ENCODE peak calls at places on chromosomes 4 and X, in five cellular contexts. Z, K, F, E and Y are unnamed samples.
A peak's percentile ranks its signal among the peaks of the same experiment; 100 is the strongest.

GRCh38 chr4:66035701-66036100 is 365.4 kb upstream of the EPHA5 start:
- DNase-seq in Z (no peak), K (no peak), F (no peak), E (no peak), Y (no peak)

GRCh38 chr4:2261110-2261852 is 628 bp downstream of the MXD4 start:
- DNase-seq in Z (peak; percentile 50), K (peak; percentile 47), E (peak; percentile 62), F (peak; percentile 85), Y (peak; percentile 50)

GRCh38 chrX:13398073-13398823 is 78.4 kb upstream of the ATXN3L start:
- DNase-seq in K (peak; percentile 98), Z (peak; percentile 85), F (peak; percentile 73), E (peak; percentile 48), Y (peak; percentile 95)

GRCh38 chrX:97639526-97639925 is 755.8 kb downstream of the RPA4 start:
- DNase-seq in K (no peak), E (no peak), F (no peak), Z (no peak), Y (no peak)

GRCh38 chrX:154046262-154046771 is 26.6 kb upstream of the IRAK1 start:
- DNase-seq in F (peak; percentile 75), Z (peak; percentile 65), K (peak; percentile 78), E (no peak), Y (peak; percentile 59)

GRCh38 chrX:34275710-34276109 is 143.6 kb upstream of the FAM47A start:
- DNase-seq in Z (no peak), K (no peak), E (no peak), F (no peak), Y (no peak)

GRCh38 chr4:74054483-74055032 is 16.1 kb upstream of the CXCL3 start:
- DNase-seq in F (no peak), Z (no peak), E (no peak), K (no peak), Y (no peak)

GRCh38 chrX:110600745-110601310 is 194.8 kb downstream of the CHRDL1 start:
- DNase-seq in E (no peak), F (peak; percentile 16), K (peak; percentile 0), Z (no peak), Y (no peak)

GRCh38 chr4:121221608-121222007 is 57.5 kb upstream of the TNIP3 start:
- DNase-seq in K (no peak), E (no peak), F (no peak), Z (no peak), Y (no peak)

GRCh38 chr4:153649572-153649991 is 34.5 kb upstream of the TLR2 start:
- DNase-seq in F (no peak), E (no peak), Z (no peak), K (peak; percentile 65), Y (no peak)

GRCh38 chr4:25723409-25723808 is 67.8 kb downstream of the SLC34A2 start:
- DNase-seq in F (no peak), E (no peak), Z (no peak), K (peak; percentile 1), Y (no peak)

GRCh38 chr4:145937021-145937861 is 1.4 kb downstream of the ZNF827 start:
- DNase-seq in K (peak; percentile 55), Z (peak; percentile 68), E (peak; percentile 75), F (peak; percentile 85), Y (peak; percentile 63)

GRCh38 chr4:75370582-75370981 is 143.6 kb downstream of the RCHY1 start:
- DNase-seq in K (no peak), Z (no peak), F (no peak), E (no peak), Y (no peak)

DNA sequence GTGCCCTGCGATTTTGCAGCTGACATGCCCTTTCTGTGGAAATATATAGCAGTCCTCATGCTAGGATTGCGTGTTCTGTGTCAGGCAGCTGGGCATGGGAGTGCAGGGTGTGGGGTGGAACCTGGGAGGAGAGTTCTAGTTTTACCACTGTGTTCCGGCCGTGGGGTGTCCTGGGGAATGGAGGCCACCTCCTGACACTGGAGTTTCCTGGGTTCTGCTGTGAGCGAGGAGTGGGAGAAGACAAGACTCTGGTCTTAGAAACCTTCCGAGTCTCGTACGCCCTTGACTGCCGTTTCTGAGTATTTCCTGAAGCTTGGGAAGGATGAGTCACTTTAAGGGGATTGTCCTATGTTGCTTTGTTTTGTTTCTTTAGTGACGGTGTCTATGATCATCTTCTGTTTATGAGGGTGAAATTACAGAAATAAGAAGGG is 19.0 kb downstream of the CD99 start:
- DNase-seq in Z (peak; percentile 49), K (peak; percentile 95), E (no peak), F (peak; percentile 52), Y (peak; percentile 50)
- H3K4me3 ChIP-seq in Z (no peak overlapping the region), K (no peak overlapping the region), E (peak overlapping the region; percentile 7), F (peak overlapping the region; percentile 2), Y (peak overlapping the region; percentile 5)

GRCh38 chr4:105808459-105809041 is 86.7 kb upstream of the NPNT start:
- DNase-seq in F (no peak), Z (peak; percentile 42), E (no peak), K (peak; percentile 86), Y (peak; percentile 52)
- H3K4me3 ChIP-seq in F (no peak overlapping the region), Z (no peak overlapping the region), E (peak overlapping the region; percentile 47), K (no peak overlapping the region), Y (peak overlapping the region; percentile 36)

DNA sequence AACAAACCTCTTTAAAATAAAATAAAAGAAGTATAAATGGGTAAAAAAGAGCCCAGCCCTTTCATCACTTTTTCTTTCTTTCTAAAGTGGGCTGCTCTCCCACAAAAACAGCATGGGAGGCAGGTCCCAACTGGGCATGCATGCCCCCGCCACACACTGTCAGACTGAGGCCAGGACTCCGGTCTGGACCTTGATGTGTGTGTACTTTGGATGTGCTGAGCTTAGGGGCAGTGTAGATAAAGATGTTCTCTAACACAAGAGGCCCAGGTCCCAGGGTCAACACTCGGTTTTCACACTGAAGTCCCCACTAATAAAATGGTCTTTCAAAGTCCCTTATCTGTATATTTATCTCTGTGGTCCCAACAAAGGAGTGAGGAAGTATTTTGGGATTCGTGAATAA is 44.4 kb downstream of the ADGRA3 start:
- DNase-seq in F (peak; percentile 53), K (no peak), Z (no peak), E (no peak), Y (no peak)
- H3K4me3 ChIP-seq in F (no peak overlapping the region), K (no peak overlapping the region), Z (no peak overlapping the region), E (no peak overlapping the region), Y (no peak overlapping the region)

GRCh38 chr4:39120418-39120817 is 58.4 kb downstream of the KLHL5 start:
- DNase-seq in K (no peak), F (no peak), Z (no peak), E (no peak), Y (no peak)

GRCh38 chr4:39124885-39125599 is 57.3 kb upstream of the WDR19 start:
- DNase-seq in F (no peak), E (no peak), Z (no peak), K (no peak), Y (no peak)

GRCh38 chr4:39126256-39127095 is 55.9 kb upstream of the WDR19 start:
- DNase-seq in K (no peak), Z (no peak), F (no peak), E (no peak), Y (no peak)

GRCh38 chr4:39125600-39125985 is 56.7 kb upstream of the WDR19 start:
- DNase-seq in E (no peak), K (no peak), Z (no peak), F (no peak), Y (no peak)
- H3K4me3 ChIP-seq in E (no peak overlapping the region), K (no peak overlapping the region), Z (no peak overlapping the region), F (no peak overlapping the region), Y (no peak overlapping the region)

GRCh38 chr4:188198980-188199792 is 59.9 kb downstream of the TRIML1 start:
- DNase-seq in E (no peak), F (no peak), Z (no peak), K (peak; percentile 56), Y (no peak)

GRCh38 chr4:188201851-188202250 is 62.6 kb downstream of the TRIML1 start:
- DNase-seq in Z (no peak), K (peak; percentile 79), F (no peak), E (no peak), Y (no peak)

GRCh38 chr4:188197566-188197965 is 58.3 kb downstream of the TRIML1 start:
- DNase-seq in K (no peak), Z (no peak), F (no peak), E (no peak), Y (no peak)

GRCh38 chr4:188190461-188190860 is 51.2 kb downstream of the TRIML1 start:
- DNase-seq in E (no peak), K (no peak), F (no peak), Z (no peak), Y (no peak)

GRCh38 chr4:188196134-188196735 is 57.0 kb downstream of the TRIML1 start:
- DNase-seq in E (no peak), F (no peak), K (no peak), Z (no peak), Y (no peak)
- H3K4me3 ChIP-seq in E (no peak overlapping the region), F (no peak overlapping the region), K (no peak overlapping the region), Z (no peak overlapping the region), Y (no peak overlapping the region)

GRCh38 chrX:147911192-147912022 is at the start of gene FMR1:
- DNase-seq in Z (peak; percentile 97), F (peak; percentile 97), E (peak; percentile 92), K (peak; percentile 90), Y (peak; percentile 86)

GRCh38 chrX:147914609-147915008 is 2.9 kb downstream of the FMR1 start:
- DNase-seq in K (no peak), Z (no peak), F (no peak), E (no peak), Y (no peak)

GRCh38 chrX:147912093-147912801 is 528 bp downstream of the FMR1 start:
- DNase-seq in K (peak; percentile 50), E (peak; percentile 16), F (peak; percentile 71), Z (peak; percentile 22), Y (peak; percentile 18)

GRCh38 chrX:147916375-147916968 is 4.8 kb downstream of the FMR1 start:
- DNase-seq in F (no peak), Z (no peak), E (no peak), K (no peak), Y (no peak)

GRCh38 chrX:147913570-147913969 is 1.9 kb downstream of the FMR1 start:
- DNase-seq in F (no peak), K (no peak), E (no peak), Z (no peak), Y (no peak)
- H3K4me3 ChIP-seq in F (peak overlapping the region; percentile 98), K (no peak overlapping the region), E (peak overlapping the region; percentile 84), Z (no peak overlapping the region), Y (peak overlapping the region; percentile 70)

DNA sequence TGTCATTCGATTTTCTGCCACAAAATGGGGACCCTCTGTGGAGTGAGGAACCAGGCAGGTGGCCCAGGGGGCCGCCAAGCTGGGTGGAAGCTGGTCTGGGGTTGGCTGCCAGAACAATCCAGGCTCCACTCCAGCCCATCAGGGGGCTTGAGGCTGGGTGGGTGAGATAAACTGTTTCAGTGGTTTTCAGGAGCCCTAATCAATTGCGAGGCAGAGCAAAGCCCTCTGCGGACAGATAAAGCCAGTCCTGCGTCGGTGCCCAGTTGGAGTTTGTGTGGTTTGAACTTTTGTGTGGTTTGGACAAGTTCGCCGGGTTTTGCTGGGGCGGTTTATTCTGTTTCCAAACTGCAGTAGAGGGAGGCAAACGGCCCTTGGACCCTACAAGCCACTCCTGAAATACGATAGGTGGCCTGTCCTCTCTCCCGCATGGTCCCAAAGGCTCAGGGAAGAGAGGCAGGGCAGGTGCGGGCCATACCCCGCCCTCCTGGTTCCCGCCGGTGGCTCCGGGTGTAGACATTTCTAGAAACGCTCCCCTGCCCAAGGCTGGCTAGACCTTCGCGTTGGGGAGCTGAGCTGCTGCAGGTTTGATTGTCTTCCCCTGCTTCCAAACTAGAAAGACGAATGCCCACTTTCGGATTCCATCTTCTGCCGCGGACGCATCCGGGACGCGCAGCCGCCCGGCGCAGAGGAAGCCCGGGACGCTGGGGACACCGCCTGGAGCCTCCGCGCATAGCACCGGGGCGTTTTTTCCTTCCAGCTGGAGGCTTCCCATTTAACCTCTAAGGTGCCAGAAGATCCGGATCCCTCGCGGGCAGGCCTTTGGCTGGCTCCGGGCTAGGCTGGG is 169.0 kb upstream of the BCOR start:
- DNase-seq in F (peak; percentile 86), Z (peak; percentile 77), E (peak; percentile 65), K (peak; percentile 73), Y (peak; percentile 59)
- H3K4me3 ChIP-seq in F (peak overlapping the region; percentile 36), Z (no peak overlapping the region), E (peak overlapping the region; percentile 59), K (peak overlapping the region; percentile 44), Y (peak overlapping the region; percentile 41)